ENCODE peak calls at places on chromosomes 3 and 15, in four cellular contexts. One of them, this sample, is unnamed.

GRCh38 chr3:113747719-113748046 is 848 bp downstream of the ATP6V1A start:
- DNase-seq in H9: no peak
- DNase-seq in foreskin keratinocyte: peak; percentile 28
- DNase-seq in endothelial cell of umbilical vein: no peak
- DNase-seq in this sample: no peak

GRCh38 chr15:59792359-59792758 is 103.2 kb upstream of the BNIP2 start:
- DNase-seq in H9: peak; percentile 29
- DNase-seq in foreskin keratinocyte: no peak
- DNase-seq in endothelial cell of umbilical vein: no peak
- DNase-seq in this sample: no peak

GRCh38 chr3:55662683-55663082 is 175.6 kb upstream of the WNT5A start:
- DNase-seq in H9: no peak
- DNase-seq in foreskin keratinocyte: peak; percentile 74
- DNase-seq in endothelial cell of umbilical vein: no peak
- DNase-seq in this sample: no peak

GRCh38 chr15:72229076-72229946 is 1.7 kb downstream of the PKM start:
- DNase-seq in H9: no peak
- DNase-seq in foreskin keratinocyte: no peak
- DNase-seq in endothelial cell of umbilical vein: peak; percentile 42
- DNase-seq in this sample: no peak

GRCh38 chr15:99251436-99251821 is at the start of gene LRRC28:
- DNase-seq in H9: no peak
- DNase-seq in foreskin keratinocyte: no peak
- DNase-seq in endothelial cell of umbilical vein: no peak
- DNase-seq in this sample: no peak

GRCh38 chr15:66905954-66906353 is 159.4 kb upstream of the SMAD3 start:
- DNase-seq in H9: peak; percentile 33
- DNase-seq in foreskin keratinocyte: no peak
- DNase-seq in endothelial cell of umbilical vein: no peak
- DNase-seq in this sample: no peak

GRCh38 chr15:71433402-71433801 is 318.1 kb downstream of the THSD4 start:
- DNase-seq in H9: no peak
- DNase-seq in foreskin keratinocyte: no peak
- DNase-seq in endothelial cell of umbilical vein: no peak
- DNase-seq in this sample: no peak

GRCh38 chr3:37536799-37537311 is 324.8 kb upstream of the CTDSPL start:
- DNase-seq in H9: no peak
- DNase-seq in foreskin keratinocyte: no peak
- DNase-seq in endothelial cell of umbilical vein: no peak
- DNase-seq in this sample: no peak

GRCh38 chr15:92521624-92522008 is 127.9 kb downstream of the ST8SIA2 start:
- DNase-seq in H9: peak; percentile 77
- DNase-seq in foreskin keratinocyte: peak; percentile 62
- DNase-seq in endothelial cell of umbilical vein: peak; percentile 89
- DNase-seq in this sample: peak; percentile 85

GRCh38 chr15:40949756-40950207 is 3.5 kb upstream of the CHAC1 start:
- DNase-seq in H9: no peak
- DNase-seq in foreskin keratinocyte: no peak
- DNase-seq in endothelial cell of umbilical vein: no peak
- DNase-seq in this sample: peak; percentile 76

GRCh38 chr3:20890124-20890523 is 704.1 kb upstream of the SGO1 start:
- DNase-seq in H9: no peak
- DNase-seq in foreskin keratinocyte: no peak
- DNase-seq in endothelial cell of umbilical vein: no peak
- DNase-seq in this sample: no peak

GRCh38 chr15:23690450-23690852 is 3.3 kb upstream of the NDN start:
- DNase-seq in H9: peak; percentile 61
- DNase-seq in foreskin keratinocyte: no peak
- DNase-seq in endothelial cell of umbilical vein: no peak
- DNase-seq in this sample: peak; percentile 40

GRCh38 chr3:32297366-32297765 is 58.9 kb downstream of the CMTM8 start:
- DNase-seq in H9: no peak
- DNase-seq in foreskin keratinocyte: no peak
- DNase-seq in endothelial cell of umbilical vein: no peak
- DNase-seq in this sample: no peak

GRCh38 chr15:32718082-32718821 is 448 bp downstream of the GREM1 start:
- DNase-seq in H9: peak; percentile 49
- DNase-seq in foreskin keratinocyte: no peak
- DNase-seq in endothelial cell of umbilical vein: peak; percentile 8
- DNase-seq in this sample: no peak

GRCh38 chr3:191721983-191722382 is 261.0 kb downstream of the PYDC2 start:
- DNase-seq in H9: no peak
- DNase-seq in foreskin keratinocyte: peak; percentile 73
- DNase-seq in endothelial cell of umbilical vein: peak; percentile 20
- DNase-seq in this sample: no peak

GRCh38 chr3:115363071-115363470 is 216.0 kb upstream of the ZBTB20 start:
- DNase-seq in H9: no peak
- DNase-seq in foreskin keratinocyte: peak; percentile 19
- DNase-seq in endothelial cell of umbilical vein: peak; percentile 70
- DNase-seq in this sample: no peak

GRCh38 chr3:195059471-195060216 is 211.3 kb downstream of the XXYLT1 start:
- DNase-seq in H9: no peak
- DNase-seq in foreskin keratinocyte: no peak
- DNase-seq in endothelial cell of umbilical vein: no peak
- DNase-seq in this sample: no peak

GRCh38 chr15:70098461-70099166 is 897 bp upstream of the TLE3 start:
- DNase-seq in H9: peak; percentile 77
- DNase-seq in foreskin keratinocyte: no peak
- DNase-seq in endothelial cell of umbilical vein: peak; percentile 48
- DNase-seq in this sample: peak; percentile 67

GRCh38 chr15:37819191-37819590 is 115.2 kb upstream of the TMCO5A start:
- DNase-seq in H9: no peak
- DNase-seq in foreskin keratinocyte: peak; percentile 29
- DNase-seq in endothelial cell of umbilical vein: no peak
- DNase-seq in this sample: no peak

GRCh38 chr3:14431928-14432834 is 29.8 kb downstream of the SLC6A6 start:
- DNase-seq in H9: peak; percentile 81
- DNase-seq in foreskin keratinocyte: peak; percentile 67
- DNase-seq in endothelial cell of umbilical vein: peak; percentile 83
- DNase-seq in this sample: peak; percentile 89

GRCh38 chr3:117873236-117873635 is 1161.4 kb downstream of the IGSF11 start:
- DNase-seq in H9: no peak
- DNase-seq in foreskin keratinocyte: no peak
- DNase-seq in endothelial cell of umbilical vein: peak; percentile 34
- DNase-seq in this sample: no peak

GRCh38 chr3:28915711-28916481 is 365.0 kb upstream of the RBMS3 start:
- DNase-seq in H9: peak; percentile 43
- DNase-seq in foreskin keratinocyte: peak; percentile 81
- DNase-seq in endothelial cell of umbilical vein: peak; percentile 80
- DNase-seq in this sample: peak; percentile 26

GRCh38 chr3:21526461-21526860 is 224.5 kb downstream of the ZNF385D start:
- DNase-seq in H9: no peak
- DNase-seq in foreskin keratinocyte: no peak
- DNase-seq in endothelial cell of umbilical vein: no peak
- DNase-seq in this sample: no peak

GRCh38 chr15:57861039-57861638 is 154.6 kb downstream of the POLR2M start:
- DNase-seq in H9: no peak
- DNase-seq in foreskin keratinocyte: peak; percentile 50
- DNase-seq in endothelial cell of umbilical vein: peak; percentile 84
- DNase-seq in this sample: no peak

GRCh38 chr3:66139415-66139814 is 81.4 kb upstream of the SLC25A26 start:
- DNase-seq in H9: no peak
- DNase-seq in foreskin keratinocyte: no peak
- DNase-seq in endothelial cell of umbilical vein: no peak
- DNase-seq in this sample: no peak

GRCh38 chr3:151203053-151203420 is at the start of gene GPR171:
- DNase-seq in H9: no peak
- DNase-seq in foreskin keratinocyte: no peak
- DNase-seq in endothelial cell of umbilical vein: no peak
- DNase-seq in this sample: no peak

GRCh38 chr3:56980798-56981390 is 79.6 kb upstream of the SPATA12 start:
- DNase-seq in H9: no peak
- DNase-seq in foreskin keratinocyte: peak; percentile 97
- DNase-seq in endothelial cell of umbilical vein: peak; percentile 95
- DNase-seq in this sample: peak; percentile 50

GRCh38 chr3:71262368-71263265 is 320.9 kb downstream of the FOXP1 start:
- DNase-seq in H9: no peak
- DNase-seq in foreskin keratinocyte: no peak
- DNase-seq in endothelial cell of umbilical vein: no peak
- DNase-seq in this sample: peak; percentile 34

GRCh38 chr15:90934949-90935751 is at the start of gene UNC45A:
- DNase-seq in H9: peak; percentile 95
- DNase-seq in foreskin keratinocyte: peak; percentile 84
- DNase-seq in endothelial cell of umbilical vein: peak; percentile 87
- DNase-seq in this sample: peak; percentile 97

GRCh38 chr15:48046813-48047483 is 73.8 kb upstream of the SLC24A5 start:
- DNase-seq in H9: no peak
- DNase-seq in foreskin keratinocyte: no peak
- DNase-seq in endothelial cell of umbilical vein: no peak
- DNase-seq in this sample: no peak

GRCh38 chr3:178847170-178847569 is 224.4 kb downstream of the ZMAT3 start:
- DNase-seq in H9: no peak
- DNase-seq in foreskin keratinocyte: no peak
- DNase-seq in endothelial cell of umbilical vein: no peak
- DNase-seq in this sample: no peak

GRCh38 chr15:31469801-31470545 is 143.3 kb downstream of the KLF13 start:
- DNase-seq in H9: peak; percentile 9
- DNase-seq in foreskin keratinocyte: no peak
- DNase-seq in endothelial cell of umbilical vein: no peak
- DNase-seq in this sample: peak; percentile 14

GRCh38 chr3:121748638-121749275 is 784 bp downstream of the GOLGB1 start:
- DNase-seq in H9: no peak
- DNase-seq in foreskin keratinocyte: no peak
- DNase-seq in endothelial cell of umbilical vein: no peak
- DNase-seq in this sample: peak; percentile 77

GRCh38 chr3:59341441-59341840 is 291.6 kb upstream of the CFAP20DC start:
- DNase-seq in H9: no peak
- DNase-seq in foreskin keratinocyte: no peak
- DNase-seq in endothelial cell of umbilical vein: no peak
- DNase-seq in this sample: no peak

GRCh38 chr3:37671000-37671483 is 190.6 kb upstream of the CTDSPL start:
- DNase-seq in H9: no peak
- DNase-seq in foreskin keratinocyte: no peak
- DNase-seq in endothelial cell of umbilical vein: no peak
- DNase-seq in this sample: no peak

GRCh38 chr3:58667229-58667628 is 655 bp upstream of the FAM3D start:
- DNase-seq in H9: no peak
- DNase-seq in foreskin keratinocyte: no peak
- DNase-seq in endothelial cell of umbilical vein: no peak
- DNase-seq in this sample: peak; percentile 11

GRCh38 chr3:182983811-182984210 is 3.5 kb upstream of the DCUN1D1 start:
- DNase-seq in H9: no peak
- DNase-seq in foreskin keratinocyte: peak; percentile 20
- DNase-seq in endothelial cell of umbilical vein: no peak
- DNase-seq in this sample: no peak

GRCh38 chr15:95174281-95174680 is 942.9 kb downstream of the MCTP2 start:
- DNase-seq in H9: no peak
- DNase-seq in foreskin keratinocyte: no peak
- DNase-seq in endothelial cell of umbilical vein: no peak
- DNase-seq in this sample: no peak

GRCh38 chr3:184160456-184160855 is 5.3 kb downstream of the DVL3 start:
- DNase-seq in H9: no peak
- DNase-seq in foreskin keratinocyte: no peak
- DNase-seq in endothelial cell of umbilical vein: peak; percentile 60
- DNase-seq in this sample: no peak

GRCh38 chr3:57755368-57756021 is 614 bp upstream of the SLMAP start:
- DNase-seq in H9: no peak
- DNase-seq in foreskin keratinocyte: peak; percentile 90
- DNase-seq in endothelial cell of umbilical vein: peak; percentile 82
- DNase-seq in this sample: peak; percentile 55

GRCh38 chr15:62631325-62631724 is 411.2 kb upstream of the TPM1 start:
- DNase-seq in H9: no peak
- DNase-seq in foreskin keratinocyte: no peak
- DNase-seq in endothelial cell of umbilical vein: no peak
- DNase-seq in this sample: no peak
- H3K4me1 ChIP-seq in H9: no peaks in the 10 kb centered on the region
- H3K4me1 ChIP-seq in foreskin keratinocyte: no peaks in the 10 kb centered on the region
- H3K4me1 ChIP-seq in endothelial cell of umbilical vein: no peaks in the 10 kb centered on the region
- H3K4me1 ChIP-seq in this sample: no peaks in the 10 kb centered on the region

GRCh38 chr3:123694377-123695147 is 109.7 kb upstream of the HACD2 start:
- DNase-seq in H9: no peak
- DNase-seq in foreskin keratinocyte: no peak
- DNase-seq in endothelial cell of umbilical vein: peak; percentile 21
- DNase-seq in this sample: no peak
- H3K4me1 ChIP-seq in H9: peaks cover 4% of the 10 kb centered on the region
- H3K4me1 ChIP-seq in foreskin keratinocyte: no peaks in the 10 kb centered on the region
- H3K4me1 ChIP-seq in endothelial cell of umbilical vein: peaks cover 49% of the 10 kb centered on the region
- H3K4me1 ChIP-seq in this sample: peaks cover 78% of the 10 kb centered on the region

GRCh38 chr15:78880828-78881227 is 8.1 kb downstream of the MORF4L1 start:
- DNase-seq in H9: no peak
- DNase-seq in foreskin keratinocyte: no peak
- DNase-seq in endothelial cell of umbilical vein: no peak
- DNase-seq in this sample: no peak
- H3K4me1 ChIP-seq in H9: no peaks in the 10 kb centered on the region
- H3K4me1 ChIP-seq in foreskin keratinocyte: peaks cover 26% of the 10 kb centered on the region
- H3K4me1 ChIP-seq in endothelial cell of umbilical vein: peaks cover 8% of the 10 kb centered on the region
- H3K4me1 ChIP-seq in this sample: peaks cover 63% of the 10 kb centered on the region

GRCh38 chr15:85006201-85006600 is 24.5 kb downstream of the PDE8A start:
- DNase-seq in H9: no peak
- DNase-seq in foreskin keratinocyte: no peak
- DNase-seq in endothelial cell of umbilical vein: no peak
- DNase-seq in this sample: no peak
- H3K4me1 ChIP-seq in H9: no peaks in the 10 kb centered on the region
- H3K4me1 ChIP-seq in foreskin keratinocyte: no peaks in the 10 kb centered on the region
- H3K4me1 ChIP-seq in endothelial cell of umbilical vein: peaks cover 12% of the 10 kb centered on the region
- H3K4me1 ChIP-seq in this sample: peaks cover 82% of the 10 kb centered on the region

DNA sequence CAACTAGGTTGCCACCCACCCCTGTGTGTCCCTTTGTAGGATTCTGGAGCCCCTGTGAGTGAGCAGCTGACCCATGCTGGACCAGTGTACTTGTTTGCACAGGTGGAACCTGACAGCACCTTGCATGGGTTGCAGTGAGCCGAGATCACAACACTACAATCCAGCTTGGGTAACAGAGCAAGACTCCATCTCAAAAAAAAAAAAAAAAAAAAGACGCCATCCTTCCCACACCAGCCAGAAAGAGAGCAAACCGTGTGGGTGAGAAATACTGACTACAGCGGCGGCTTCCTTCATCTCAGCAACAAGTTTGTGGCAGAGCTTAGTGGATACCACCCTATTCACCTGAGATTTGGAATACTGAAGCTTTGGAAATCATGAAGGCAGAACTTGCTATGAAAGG is 746 bp upstream of the CD80 start:
- DNase-seq in H9: no peak
- DNase-seq in foreskin keratinocyte: no peak
- DNase-seq in endothelial cell of umbilical vein: no peak
- DNase-seq in this sample: no peak
- H3K4me1 ChIP-seq in H9: no peaks in the 10 kb centered on the region
- H3K4me1 ChIP-seq in foreskin keratinocyte: no peaks in the 10 kb centered on the region
- H3K4me1 ChIP-seq in endothelial cell of umbilical vein: no peaks in the 10 kb centered on the region
- H3K4me1 ChIP-seq in this sample: no peaks in the 10 kb centered on the region

DNA sequence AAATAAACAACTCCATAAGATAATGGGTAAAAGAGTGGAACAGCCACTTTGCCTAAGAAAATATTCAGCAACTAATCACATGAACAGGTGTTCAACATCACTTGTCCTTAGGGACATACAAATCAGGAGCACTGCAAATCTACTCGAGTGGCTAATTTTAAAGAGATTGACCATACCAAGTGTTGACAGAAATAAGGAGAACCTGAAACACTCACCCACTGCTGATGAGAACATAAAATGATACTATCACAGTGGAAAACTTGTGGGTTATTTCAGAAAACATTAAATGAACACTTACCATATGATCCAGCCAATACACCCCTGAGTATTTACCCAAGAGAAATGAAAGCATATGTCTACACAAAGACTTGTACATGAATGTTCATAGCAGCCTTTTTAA is 70.5 kb downstream of the GABRB3 start:
- DNase-seq in H9: no peak
- DNase-seq in foreskin keratinocyte: no peak
- DNase-seq in endothelial cell of umbilical vein: no peak
- DNase-seq in this sample: no peak
- H3K4me1 ChIP-seq in H9: peaks cover 14% of the 10 kb centered on the region
- H3K4me1 ChIP-seq in foreskin keratinocyte: no peaks in the 10 kb centered on the region
- H3K4me1 ChIP-seq in endothelial cell of umbilical vein: no peaks in the 10 kb centered on the region
- H3K4me1 ChIP-seq in this sample: no peaks in the 10 kb centered on the region

GRCh38 chr3:84692261-84692660 is 266.5 kb upstream of the CADM2 start:
- DNase-seq in H9: no peak
- DNase-seq in foreskin keratinocyte: peak; percentile 1
- DNase-seq in endothelial cell of umbilical vein: no peak
- DNase-seq in this sample: no peak
- H3K4me1 ChIP-seq in H9: no peaks in the 10 kb centered on the region
- H3K4me1 ChIP-seq in foreskin keratinocyte: no peaks in the 10 kb centered on the region
- H3K4me1 ChIP-seq in endothelial cell of umbilical vein: no peaks in the 10 kb centered on the region
- H3K4me1 ChIP-seq in this sample: no peaks in the 10 kb centered on the region

This sample was measured in stomach.